ENCODE peak calls at places on chromosomes 5 and 9, in five cellular contexts. Z is activated T-cell treated with anti-CD3 and anti-CD28 coated beads, Interleukin-2, amount 50 U/mL, for 72 hours; W is HuH-7.5; Q is brain microvascular endothelial cell; P is endothelial cell. I is an unnamed sample.
A peak's percentile ranks its signal among the peaks of the same experiment; 100 is the strongest.

GRCh38 chr5:100676807-100677631 is 141.8 kb downstream of the FAM174A start:
- DNase-seq in Z (no peak), W (no peak), Q (peak; percentile 31), P (no peak), I (no peak)

GRCh38 chr9:76591256-76591950 is 132.4 kb downstream of the GCNT1 start:
- DNase-seq in Z (no peak), W (no peak), Q (no peak), P (no peak), I (no peak)

GRCh38 chr5:142095651-142096330 is 12.8 kb upstream of the NDFIP1 start:
- DNase-seq in Z (peak; percentile 87), W (no peak), Q (no peak), P (no peak), I (no peak)

GRCh38 chr5:180960209-180960608 is 28.4 kb upstream of the BTNL3 start:
- DNase-seq in Z (no peak), W (no peak), Q (peak; percentile 21), P (no peak), I (peak; percentile 56)

GRCh38 chr9:127424669-127424986 is 446 bp downstream of the ZNF79 start:
- DNase-seq in Z (peak; percentile 40), W (peak; percentile 44), Q (no peak), P (no peak), I (no peak)

GRCh38 chr5:160434022-160434531 is 12.4 kb downstream of the PTTG1 start:
- DNase-seq in Z (no peak), W (no peak), Q (no peak), P (no peak), I (peak; percentile 76)

GRCh38 chr9:78235296-78235770 is 542 bp upstream of the CEP78 start:
- DNase-seq in Z (no peak), W (no peak), Q (peak; percentile 41), P (no peak), I (peak; percentile 18)

GRCh38 chr5:111859533-111860270 is 102.7 kb upstream of the NREP start:
- DNase-seq in Z (no peak), W (no peak), Q (peak; percentile 56), P (no peak), I (no peak)

GRCh38 chr5:65790371-65791163 is 68.6 kb downstream of the NLN start:
- DNase-seq in Z (no peak), W (no peak), Q (no peak), P (no peak), I (peak; percentile 16)

GRCh38 chr9:127684576-127684975 is 22.2 kb upstream of the CFAP157 start:
- DNase-seq in Z (no peak), W (no peak), Q (peak; percentile 45), P (no peak), I (peak; percentile 53)

GRCh38 chr9:85212887-85213286 is 528.9 kb downstream of the AGTPBP1 start:
- DNase-seq in Z (no peak), W (no peak), Q (peak; percentile 90), P (no peak), I (peak; percentile 89)

GRCh38 chr9:93126825-93127368 is 7.2 kb downstream of the NINJ1 start:
- DNase-seq in Z (no peak), W (no peak), Q (no peak), P (no peak), I (peak; percentile 29)

GRCh38 chr5:126369083-126369482 is 54.1 kb upstream of the GRAMD2B start:
- DNase-seq in Z (no peak), W (no peak), Q (no peak), P (no peak), I (no peak)

GRCh38 chr9:119811030-119811429 is 441.8 kb upstream of the BRINP1 start:
- DNase-seq in Z (no peak), W (no peak), Q (no peak), P (no peak), I (no peak)

GRCh38 chr5:96844476-96844990 is 31.8 kb upstream of the ERAP2 start:
- DNase-seq in Z (no peak), W (no peak), Q (no peak), P (no peak), I (peak; percentile 44)

GRCh38 chr9:70133253-70134208 is 89.9 kb downstream of the MAMDC2 start:
- DNase-seq in Z (no peak), W (no peak), Q (no peak), P (no peak), I (no peak)

GRCh38 chr5:75961814-75962213 is 121.4 kb upstream of the SV2C start:
- DNase-seq in Z (no peak), W (no peak), Q (no peak), P (no peak), I (no peak)

GRCh38 chr9:76572205-76572550 is 113.2 kb downstream of the GCNT1 start:
- DNase-seq in Z (no peak), W (no peak), Q (no peak), P (no peak), I (no peak)

GRCh38 chr9:136300016-136300415 is 3.9 kb downstream of the CCDC187 start:
- DNase-seq in Z (no peak), W (no peak), Q (no peak), P (no peak), I (no peak)

GRCh38 chr5:81854485-81854884 is 103.6 kb upstream of the SSBP2 start:
- DNase-seq in Z (no peak), W (no peak), Q (no peak), P (no peak), I (no peak)

GRCh38 chr5:136133416-136134383 is 1.1 kb downstream of the SMAD5 start:
- DNase-seq in Z (no peak), W (peak; percentile 23), Q (peak; percentile 57), P (peak; percentile 18), I (peak; percentile 45)

GRCh38 chr5:157602505-157602904 is 26.9 kb upstream of the ADAM19 start:
- DNase-seq in Z (peak; percentile 69), W (no peak), Q (no peak), P (no peak), I (peak; percentile 85)

GRCh38 chr5:76291305-76292077 is 111.6 kb upstream of the IQGAP2 start:
- DNase-seq in Z (no peak), W (no peak), Q (no peak), P (no peak), I (no peak)

GRCh38 chr5:111236995-111237394 is 12.8 kb downstream of the CAMK4 start:
- DNase-seq in Z (no peak), W (no peak), Q (no peak), P (no peak), I (no peak)

GRCh38 chr5:73291873-73292272 is 118.9 kb downstream of the TMEM174 start:
- DNase-seq in Z (no peak), W (no peak), Q (no peak), P (no peak), I (no peak)

GRCh38 chr9:91144782-91145181 is 216.9 kb downstream of the AUH start:
- DNase-seq in Z (no peak), W (no peak), Q (no peak), P (no peak), I (no peak)

GRCh38 chr9:112224401-112225289 is 49.5 kb upstream of the SUSD1 start:
- DNase-seq in Z (peak; percentile 10), W (no peak), Q (peak; percentile 85), P (no peak), I (peak; percentile 34)

GRCh38 chr5:55994502-55994997 is at the start of gene IL6ST:
- DNase-seq in Z (no peak), W (peak; percentile 19), Q (peak; percentile 77), P (no peak), I (peak; percentile 94)

GRCh38 chr5:129930221-129930620 is 26.0 kb downstream of the CHSY3 start:
- DNase-seq in Z (no peak), W (no peak), Q (no peak), P (no peak), I (no peak)

GRCh38 chr9:105439428-105439827 is 8.4 kb upstream of the FSD1L start:
- DNase-seq in Z (no peak), W (no peak), Q (peak; percentile 13), P (no peak), I (no peak)

GRCh38 chr9:2015581-2016410 is 649 bp downstream of the SMARCA2 start:
- DNase-seq in Z (peak; percentile 60), W (peak; percentile 8), Q (peak; percentile 11), P (peak; percentile 57), I (peak; percentile 69)

GRCh38 chr9:128607642-128608350 is 48.9 kb downstream of the DYNC2I2 start:
- DNase-seq in Z (no peak), W (no peak), Q (no peak), P (no peak), I (no peak)

GRCh38 chr5:74576941-74577456 is 63.5 kb downstream of the ENC1 start:
- DNase-seq in Z (peak; percentile 23), W (no peak), Q (peak; percentile 69), P (no peak), I (peak; percentile 65)

GRCh38 chr9:115891929-115892328 is 261.7 kb upstream of the PAPPA start:
- DNase-seq in Z (no peak), W (no peak), Q (peak; percentile 14), P (no peak), I (peak; percentile 43)

GRCh38 chr9:32954642-32955041 is 46.8 kb downstream of the APTX start:
- DNase-seq in Z (no peak), W (peak; percentile 27), Q (no peak), P (no peak), I (peak; percentile 78)

GRCh38 chr9:133235549-133236222 is 26.6 kb upstream of the OBP2B start:
- DNase-seq in Z (no peak), W (no peak), Q (no peak), P (no peak), I (no peak)

GRCh38 chr5:61263561-61264272 is 68.3 kb upstream of the ZSWIM6 start:
- DNase-seq in Z (no peak), W (no peak), Q (no peak), P (peak; percentile 24), I (no peak)

I was measured in Daoy.